ENCODE peak calls at places on chromosomes 3 and 15, in four cellular contexts. One of them, this sample, is unnamed.

GRCh38 chr3:27114684-27115083 is 254.5 kb downstream of the NEK10 start:
- DNase-seq in mucosa of descending colon: no peak
- DNase-seq in left ventricle myocardium inferior: no peak
- DNase-seq in colonic mucosa: no peak
- DNase-seq in this sample: no peak

GRCh38 chr15:75237316-75237982 is 20.7 kb upstream of the GOLGA6C start:
- DNase-seq in mucosa of descending colon: no peak
- DNase-seq in left ventricle myocardium inferior: peak
- DNase-seq in colonic mucosa: no peak
- DNase-seq in this sample: no peak

GRCh38 chr3:161031134-161031533 is 74.0 kb downstream of the B3GALNT1 start:
- DNase-seq in mucosa of descending colon: no peak
- DNase-seq in left ventricle myocardium inferior: no peak
- DNase-seq in colonic mucosa: no peak
- DNase-seq in this sample: no peak

GRCh38 chr15:58951388-58952060 is 18.0 kb upstream of the SLTM start:
- DNase-seq in mucosa of descending colon: no peak
- DNase-seq in left ventricle myocardium inferior: no peak
- DNase-seq in colonic mucosa: no peak
- DNase-seq in this sample: peak

GRCh38 chr15:100693451-100693850 is 91.1 kb downstream of the ASB7 start:
- DNase-seq in mucosa of descending colon: no peak
- DNase-seq in left ventricle myocardium inferior: no peak
- DNase-seq in colonic mucosa: peak
- DNase-seq in this sample: no peak

GRCh38 chr15:69812881-69813280 is 284.8 kb downstream of the TLE3 start:
- DNase-seq in mucosa of descending colon: peak
- DNase-seq in left ventricle myocardium inferior: no peak
- DNase-seq in colonic mucosa: peak
- DNase-seq in this sample: no peak

GRCh38 chr3:159432721-159433300 is 555.8 kb upstream of the IL12A start:
- DNase-seq in mucosa of descending colon: no peak
- DNase-seq in left ventricle myocardium inferior: no peak
- DNase-seq in colonic mucosa: no peak
- DNase-seq in this sample: no peak

GRCh38 chr3:164024786-164025185 is 1053.5 kb downstream of the SI start:
- DNase-seq in mucosa of descending colon: no peak
- DNase-seq in left ventricle myocardium inferior: no peak
- DNase-seq in colonic mucosa: no peak
- DNase-seq in this sample: no peak

GRCh38 chr15:91866371-91866905 is 12.9 kb downstream of the SLCO3A1 start:
- DNase-seq in mucosa of descending colon: no peak
- DNase-seq in left ventricle myocardium inferior: no peak
- DNase-seq in colonic mucosa: no peak
- DNase-seq in this sample: no peak

GRCh38 chr3:171695476-171695875 is 114.8 kb downstream of the PLD1 start:
- DNase-seq in mucosa of descending colon: no peak
- DNase-seq in left ventricle myocardium inferior: no peak
- DNase-seq in colonic mucosa: no peak
- DNase-seq in this sample: no peak

GRCh38 chr15:31328425-31328998 is 1.9 kb downstream of the KLF13 start:
- DNase-seq in mucosa of descending colon: no peak
- DNase-seq in left ventricle myocardium inferior: peak
- DNase-seq in colonic mucosa: peak
- DNase-seq in this sample: no peak

GRCh38 chr3:194255252-194256039 is 95.7 kb downstream of the CPN2 start:
- DNase-seq in mucosa of descending colon: peak
- DNase-seq in left ventricle myocardium inferior: peak
- DNase-seq in colonic mucosa: peak
- DNase-seq in this sample: no peak

GRCh38 chr15:38225381-38225780 is 27.3 kb upstream of the SPRED1 start:
- DNase-seq in mucosa of descending colon: no peak
- DNase-seq in left ventricle myocardium inferior: no peak
- DNase-seq in colonic mucosa: no peak
- DNase-seq in this sample: no peak

GRCh38 chr3:8576841-8577553 is 67.6 kb downstream of the SSUH2 start:
- DNase-seq in mucosa of descending colon: no peak
- DNase-seq in left ventricle myocardium inferior: no peak
- DNase-seq in colonic mucosa: no peak
- DNase-seq in this sample: peak

DNA sequence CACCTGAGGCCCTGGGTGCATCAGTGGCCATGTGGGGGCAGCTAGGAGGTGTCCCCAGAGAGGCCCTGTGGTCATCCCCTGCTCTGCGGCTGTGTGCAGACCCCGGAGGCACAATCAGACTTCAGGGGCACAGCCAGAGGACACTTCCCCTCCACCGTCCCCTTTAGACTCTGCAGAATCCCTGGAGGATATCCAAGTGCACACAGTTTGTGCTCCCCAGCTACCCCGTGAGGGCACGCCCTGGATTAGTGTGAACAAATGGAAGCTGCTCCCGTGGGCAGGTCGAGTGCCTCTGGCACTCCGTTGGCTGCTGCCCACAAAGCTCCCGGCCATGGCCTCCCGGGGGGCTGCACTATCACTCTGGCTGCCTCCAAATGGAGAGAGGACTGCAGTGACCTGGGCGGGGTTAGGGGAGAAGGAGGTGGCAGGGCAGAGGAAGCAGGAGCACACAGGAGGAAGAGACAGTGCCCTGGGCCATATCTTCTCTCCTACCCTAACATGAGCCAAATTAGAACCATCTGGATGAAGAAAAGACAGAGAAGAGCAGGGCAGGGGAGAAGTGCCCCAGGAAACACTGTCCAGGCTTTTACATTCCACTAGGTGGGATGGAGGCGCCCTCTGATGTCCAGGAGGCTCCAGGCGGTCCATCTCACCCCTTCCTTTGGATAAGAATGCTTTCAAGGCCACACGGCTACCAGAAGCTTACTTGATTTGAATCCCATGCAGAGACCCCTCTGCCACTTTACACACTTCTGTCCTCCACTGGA is 29.5 kb upstream of the ACAD9 start:
- DNase-seq in mucosa of descending colon: no peak
- DNase-seq in left ventricle myocardium inferior: no peak
- DNase-seq in colonic mucosa: no peak
- DNase-seq in this sample: no peak
- TF ChIP-seq CTCF in mucosa of descending colon: no peak
- TF ChIP-seq CTCF in left ventricle myocardium inferior: no peak
- TF ChIP-seq CTCF in colonic mucosa: no peak
- TF ChIP-seq CTCF in this sample: peak

DNA sequence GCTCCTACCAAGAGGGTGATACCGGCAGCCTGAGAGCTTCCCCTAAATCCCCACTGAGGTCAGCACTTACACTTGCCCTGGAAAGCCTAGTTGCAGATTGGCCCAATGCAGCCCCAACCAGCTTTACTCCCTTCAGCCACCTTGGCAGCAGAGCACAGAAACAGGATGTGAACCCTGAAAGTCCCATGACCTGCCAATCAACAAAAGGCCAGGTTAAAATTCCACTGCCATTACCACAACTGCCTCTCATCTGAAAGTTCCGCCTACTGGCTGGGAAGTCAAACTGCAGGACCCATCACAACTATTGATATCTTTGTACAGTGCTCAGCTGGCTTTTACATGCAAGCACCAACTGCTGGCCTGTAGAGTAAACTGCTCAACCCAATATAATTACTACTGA is 156.2 kb downstream of the ZMAT3 start:
- DNase-seq in mucosa of descending colon: no peak
- DNase-seq in left ventricle myocardium inferior: no peak
- DNase-seq in colonic mucosa: no peak
- DNase-seq in this sample: no peak
- TF ChIP-seq CTCF in mucosa of descending colon: no peak
- TF ChIP-seq CTCF in left ventricle myocardium inferior: no peak
- TF ChIP-seq CTCF in colonic mucosa: no peak
- TF ChIP-seq CTCF in this sample: no peak

DNA sequence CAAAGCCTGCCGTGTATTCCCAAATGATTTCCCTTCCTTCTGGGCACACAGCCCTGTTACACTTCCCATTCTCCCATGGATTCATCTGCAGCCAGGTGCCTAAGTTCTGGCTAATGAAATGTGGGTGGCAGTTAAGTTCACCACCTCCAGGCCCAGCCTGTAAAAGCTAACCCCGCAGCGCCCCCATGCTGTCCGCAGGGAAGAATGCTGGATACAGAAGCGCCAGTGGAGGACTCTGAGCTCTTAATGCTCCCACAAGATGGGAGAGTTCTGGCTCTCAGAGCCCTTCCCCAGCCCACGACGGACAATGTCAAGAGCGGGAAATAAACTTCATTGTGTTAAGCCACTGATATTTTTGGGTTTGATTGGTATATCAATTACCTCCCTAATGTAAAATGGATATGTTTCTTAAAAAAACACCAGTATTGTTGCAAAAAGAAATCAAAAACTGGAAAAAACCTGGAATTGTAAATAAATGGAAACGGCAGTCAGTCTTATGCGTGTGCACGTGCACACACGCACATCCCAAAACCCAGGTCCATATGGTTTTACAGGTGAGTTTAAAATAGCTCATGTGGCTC is 37.7 kb upstream of the FGD5 start:
- DNase-seq in mucosa of descending colon: peak
- DNase-seq in left ventricle myocardium inferior: peak
- DNase-seq in colonic mucosa: peak
- DNase-seq in this sample: no peak
- TF ChIP-seq CTCF in mucosa of descending colon: no peak
- TF ChIP-seq CTCF in left ventricle myocardium inferior: peak
- TF ChIP-seq CTCF in colonic mucosa: peak
- TF ChIP-seq CTCF in this sample: peak

DNA sequence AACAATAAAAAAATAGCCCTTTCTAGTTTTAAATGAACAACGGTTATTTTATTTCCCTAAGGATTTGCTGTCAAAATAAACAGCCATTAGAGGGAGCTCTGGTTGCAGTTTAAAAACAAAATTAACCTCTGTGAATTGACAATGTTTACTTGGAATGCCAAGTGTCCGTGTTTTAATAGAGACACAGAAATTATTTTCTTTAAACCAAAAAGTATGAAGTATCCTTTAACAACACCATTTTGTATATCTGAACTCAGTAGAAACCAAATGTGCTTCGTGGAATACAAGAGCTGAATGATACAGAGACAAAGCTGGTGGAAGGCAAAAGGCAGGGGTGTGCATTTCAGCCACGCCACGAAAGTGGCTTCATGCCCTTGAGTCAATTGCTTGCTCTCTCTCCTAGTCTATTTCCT is 74.4 kb downstream of the MOBP start:
- DNase-seq in mucosa of descending colon: no peak
- DNase-seq in left ventricle myocardium inferior: no peak
- DNase-seq in colonic mucosa: no peak
- DNase-seq in this sample: no peak
- TF ChIP-seq CTCF in mucosa of descending colon: no peak
- TF ChIP-seq CTCF in left ventricle myocardium inferior: peak
- TF ChIP-seq CTCF in colonic mucosa: peak
- TF ChIP-seq CTCF in this sample: peak

GRCh38 chr3:43289401-43289800 is 3.1 kb downstream of the SNRK start:
- DNase-seq in mucosa of descending colon: no peak
- DNase-seq in left ventricle myocardium inferior: no peak
- DNase-seq in colonic mucosa: no peak
- DNase-seq in this sample: no peak

GRCh38 chr3:43288366-43288765 is 2.0 kb downstream of the SNRK start:
- DNase-seq in mucosa of descending colon: no peak
- DNase-seq in left ventricle myocardium inferior: no peak
- DNase-seq in colonic mucosa: no peak
- DNase-seq in this sample: no peak

GRCh38 chr3:43287514-43287913 is 1.2 kb downstream of the SNRK start:
- DNase-seq in mucosa of descending colon: no peak
- DNase-seq in left ventricle myocardium inferior: no peak
- DNase-seq in colonic mucosa: no peak
- DNase-seq in this sample: no peak

GRCh38 chr3:43286886-43287301 is 554 bp downstream of the SNRK start:
- DNase-seq in mucosa of descending colon: peak
- DNase-seq in left ventricle myocardium inferior: no peak
- DNase-seq in colonic mucosa: peak
- DNase-seq in this sample: no peak

GRCh38 chr3:43288850-43289249 is 2.5 kb downstream of the SNRK start:
- DNase-seq in mucosa of descending colon: no peak
- DNase-seq in left ventricle myocardium inferior: no peak
- DNase-seq in colonic mucosa: no peak
- DNase-seq in this sample: no peak
- TF ChIP-seq CTCF in mucosa of descending colon: no peak
- TF ChIP-seq CTCF in left ventricle myocardium inferior: no peak
- TF ChIP-seq CTCF in colonic mucosa: no peak
- TF ChIP-seq CTCF in this sample: no peak

DNA sequence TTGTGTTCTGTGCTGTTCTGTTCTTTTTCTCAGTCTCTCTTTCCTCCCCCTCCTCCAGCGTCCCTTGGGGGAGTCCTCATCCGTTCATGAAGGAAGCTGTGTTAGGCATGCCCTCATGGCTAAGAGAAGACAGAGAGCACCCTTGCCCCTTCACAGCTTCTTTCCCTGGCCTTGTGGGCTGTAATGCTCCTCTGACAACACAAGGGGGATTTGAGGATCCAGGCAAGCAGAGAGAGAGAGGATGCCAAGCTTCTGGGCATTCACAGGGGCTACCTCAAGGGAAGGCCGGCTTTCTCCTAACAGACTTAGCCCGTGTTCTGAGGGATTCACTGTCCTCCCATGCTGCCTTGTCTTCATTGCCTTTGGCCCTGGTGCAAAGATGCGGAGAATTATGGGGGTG is 389.5 kb downstream of the LRTM1 start:
- DNase-seq in mucosa of descending colon: no peak
- DNase-seq in left ventricle myocardium inferior: no peak
- DNase-seq in colonic mucosa: no peak
- DNase-seq in this sample: no peak
- TF ChIP-seq CTCF in mucosa of descending colon: no peak
- TF ChIP-seq CTCF in left ventricle myocardium inferior: no peak
- TF ChIP-seq CTCF in colonic mucosa: no peak
- TF ChIP-seq CTCF in this sample: peak

DNA sequence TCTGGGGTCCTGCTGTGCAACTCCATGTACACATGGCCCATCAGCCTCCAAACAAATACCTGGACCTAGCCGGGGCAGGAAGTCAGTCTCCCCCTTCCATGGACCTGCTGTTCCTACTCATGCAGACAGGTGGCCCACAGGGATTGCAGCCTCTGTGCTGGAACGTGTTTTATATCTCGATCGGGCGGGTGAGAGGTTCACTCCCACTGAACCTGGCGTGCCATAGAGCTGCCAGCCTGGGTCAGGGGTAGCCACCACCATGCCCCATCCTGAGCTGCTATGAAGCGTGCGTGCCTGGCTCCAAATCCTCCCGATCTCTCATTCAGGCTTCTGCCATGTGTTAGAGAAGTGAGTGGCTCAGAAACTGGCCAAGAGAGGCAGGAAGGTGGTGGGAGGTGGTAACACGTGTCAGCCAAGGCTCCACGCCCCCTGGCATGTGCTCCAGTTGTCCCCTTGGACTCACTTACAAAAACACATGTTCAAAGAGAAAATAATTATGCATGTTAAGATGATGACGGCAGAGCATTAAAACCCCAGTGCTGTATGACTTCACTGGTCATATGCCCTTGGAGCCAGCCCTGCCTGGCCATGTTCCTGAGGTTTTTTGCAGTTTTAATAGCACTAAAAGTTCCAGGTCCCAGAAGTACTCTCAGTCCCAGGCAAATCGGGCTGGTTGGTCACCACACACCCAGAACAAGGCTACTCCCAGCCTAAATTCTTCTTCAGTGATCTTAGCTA is 30.6 kb downstream of the CTSH start:
- DNase-seq in mucosa of descending colon: no peak
- DNase-seq in left ventricle myocardium inferior: no peak
- DNase-seq in colonic mucosa: no peak
- DNase-seq in this sample: no peak
- TF ChIP-seq CTCF in mucosa of descending colon: no peak
- TF ChIP-seq CTCF in left ventricle myocardium inferior: peak
- TF ChIP-seq CTCF in colonic mucosa: no peak
- TF ChIP-seq CTCF in this sample: peak